ENCODE peak calls at places on chromosomes 12 and 14, in ten cellular contexts. G is fibroblast of villous mesenchyme; M is lung; L is CD8-positive, alpha-beta T cell; W is kidney epithelial cell; Z is fibroblast of the aortic adventitia; S is sigmoid colon; X is AG09309; Q is pancreas; D is left ventricle myocardium inferior. T is an unnamed sample.

GRCh38 chr12:93107514-93107942 is 178.4 kb upstream of the EEA1 start:
- DNase-seq in G (peak), M (no peak), L (no peak), W (no peak), Z (no peak), S (no peak), X (no peak), Q (no peak), D (no peak), T (no peak)

GRCh38 chr12:113161415-113162016 is 12.0 kb downstream of the CFAP73 start:
- DNase-seq in G (no peak), M (no peak), L (no peak), W (no peak), Z (no peak), S (no peak), X (no peak), Q (no peak), D (no peak), T (no peak)

GRCh38 chr12:110198386-110198785 is 74.2 kb downstream of the IFT81 start:
- DNase-seq in G (peak), M (no peak), L (no peak), W (no peak), Z (no peak), S (no peak), X (no peak), Q (no peak), D (no peak), T (no peak)

GRCh38 chr14:67738740-67739504 is 37.2 kb downstream of the RDH12 start:
- DNase-seq in G (peak), M (peak), L (no peak), W (peak), Z (peak), S (peak), X (peak), Q (peak), D (peak), T (peak)

GRCh38 chr12:93819048-93819491 is 141.9 kb downstream of the CRADD start:
- DNase-seq in G (peak), M (peak), L (no peak), W (no peak), Z (peak), S (peak), X (no peak), Q (no peak), D (peak), T (peak)

GRCh38 chr12:118980407-118981014 is 830 bp upstream of the SRRM4 start:
- DNase-seq in G (no peak), M (no peak), L (no peak), W (no peak), Z (no peak), S (no peak), X (no peak), Q (no peak), D (no peak), T (no peak)

GRCh38 chr12:43805149-43805856 is 814 bp downstream of the TWF1 start:
- DNase-seq in G (peak), M (no peak), L (no peak), W (no peak), Z (peak), S (no peak), X (no peak), Q (no peak), D (no peak), T (no peak)

GRCh38 chr12:79344855-79345840 is 345.6 kb downstream of the PAWR start:
- DNase-seq in G (peak), M (no peak), L (no peak), W (peak), Z (peak), S (no peak), X (no peak), Q (no peak), D (no peak), T (no peak)

GRCh38 chr14:68291820-68292219 is 472.2 kb downstream of the RAD51B start:
- DNase-seq in G (no peak), M (no peak), L (no peak), W (no peak), Z (no peak), S (no peak), X (no peak), Q (no peak), D (no peak), T (no peak)

GRCh38 chr14:41062826-41063225 is 543.9 kb upstream of the LRFN5 start:
- DNase-seq in G (no peak), M (no peak), L (no peak), W (peak), Z (no peak), S (no peak), X (no peak), Q (no peak), D (no peak), T (no peak)

GRCh38 chr14:67674139-67674479 is 323 bp downstream of the VTI1B start:
- DNase-seq in G (peak), M (peak), L (peak), W (no peak), Z (peak), S (peak), X (no peak), Q (peak), D (peak), T (peak)

DNA sequence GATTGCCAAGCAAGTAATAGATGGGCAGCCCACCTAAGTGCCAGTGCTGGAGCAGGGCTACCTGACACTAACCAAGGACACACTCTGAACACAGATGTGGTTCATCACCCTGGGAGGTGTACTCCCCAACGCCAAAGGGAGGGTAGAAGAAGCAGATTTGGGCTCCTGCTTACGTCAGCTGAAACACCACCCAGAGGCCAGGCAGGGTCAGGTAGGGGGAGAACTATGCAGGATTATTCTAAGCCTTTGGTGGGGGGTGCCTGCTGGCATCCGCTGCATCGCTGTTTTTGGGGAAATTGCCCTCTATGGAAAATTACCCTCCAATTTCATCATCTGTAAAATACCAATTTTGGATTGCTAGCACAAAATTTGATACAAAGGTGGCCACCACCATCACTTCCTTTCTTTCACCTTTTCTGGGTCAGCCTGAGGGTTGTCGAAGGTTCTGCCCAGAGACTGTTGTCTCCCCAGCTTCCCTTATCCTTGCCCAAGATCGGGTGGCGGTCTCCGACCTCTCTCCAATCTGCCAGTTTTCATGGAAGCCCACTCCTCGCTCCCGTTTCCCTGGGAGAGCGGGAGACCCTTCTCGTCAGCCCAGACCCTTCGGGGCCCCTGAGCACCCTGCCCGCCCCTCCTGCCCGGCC is 535 bp downstream of the BIN2 start:
- DNase-seq in G (no peak), M (no peak), L (peak), W (no peak), Z (no peak), S (no peak), X (no peak), Q (no peak), D (no peak), T (no peak)
- H3K4me3 ChIP-seq in G (no peak), M (peak), L (peak), W (no peak), Z (no peak), S (peak), X (no peak), Q (no peak), D (peak), T (peak)

DNA sequence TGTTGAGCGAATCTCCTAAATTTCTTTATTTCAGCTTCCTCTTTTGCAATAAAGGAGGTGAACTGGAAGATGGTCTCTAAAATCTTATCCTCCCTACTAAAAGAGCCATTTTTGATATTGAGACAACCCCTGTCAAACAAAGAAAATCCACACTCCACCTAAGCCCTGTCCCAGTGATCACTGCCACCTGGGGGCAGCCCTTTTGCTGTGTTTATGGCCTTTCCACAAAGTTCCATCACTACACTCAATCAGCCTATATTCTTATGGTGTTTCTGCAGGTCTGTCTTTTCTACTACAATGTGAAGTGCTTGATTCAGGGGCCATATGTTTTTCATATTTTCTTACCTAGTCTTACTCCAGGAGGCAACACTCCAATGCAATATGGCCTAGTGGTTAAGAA is 163.7 kb downstream of the BMP4 start:
- DNase-seq in G (no peak), M (no peak), L (no peak), W (no peak), Z (no peak), S (no peak), X (no peak), Q (no peak), D (no peak), T (no peak)
- TF ChIP-seq CTCF in G (peak), M (no peak), L (no peak), W (no peak), Z (peak), S (no peak), X (peak), Q (no peak), D (no peak), T (no peak)

DNA sequence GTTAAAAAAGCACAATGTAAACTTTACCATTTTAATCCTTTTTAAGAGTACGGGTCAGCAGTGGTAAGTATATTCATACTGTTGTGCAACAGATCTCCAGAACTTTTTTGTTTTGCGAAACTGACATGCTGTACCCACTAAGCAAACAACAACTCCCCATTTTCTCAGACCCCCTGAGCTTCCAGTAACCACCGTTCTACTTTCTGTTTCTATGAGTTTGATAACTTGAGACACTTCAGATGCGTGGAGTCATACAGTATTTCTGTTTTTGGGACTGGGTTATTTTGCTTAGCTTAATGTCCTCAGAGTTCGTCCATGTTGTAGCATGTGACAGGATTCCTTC is 38.0 kb downstream of the CHST11 start:
- DNase-seq in G (peak), M (no peak), L (no peak), W (no peak), Z (peak), S (no peak), X (no peak), Q (no peak), D (no peak), T (no peak)
- H3K4me3 ChIP-seq in G (peak), M (no peak), L (peak), W (no peak), Z (peak), S (no peak), X (peak), Q (no peak), D (peak), T (no peak)

DNA sequence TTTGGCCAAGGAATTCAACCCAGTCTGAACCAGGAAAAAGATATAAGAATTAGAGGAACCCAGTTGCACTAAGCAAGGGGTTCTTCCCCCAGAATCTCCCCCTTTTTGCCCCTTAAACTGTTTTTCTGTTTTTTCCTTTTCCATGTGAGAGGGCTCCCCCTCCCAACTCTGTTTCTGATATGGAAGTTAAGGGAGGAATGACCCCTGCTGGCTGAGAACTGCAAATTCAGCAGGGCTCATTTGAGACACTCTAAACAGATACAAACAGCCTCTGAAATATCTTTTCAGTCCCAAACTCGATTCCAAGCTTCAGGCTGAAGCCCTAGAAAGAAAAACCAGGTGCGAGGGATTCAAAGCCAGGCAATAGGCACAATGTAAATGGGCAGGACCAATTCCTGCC is 132.7 kb downstream of the SLC41A2 start:
- DNase-seq in G (peak), M (no peak), L (no peak), W (no peak), Z (no peak), S (no peak), X (no peak), Q (no peak), D (no peak), T (no peak)
- TF ChIP-seq CTCF in G (peak), M (no peak), L (no peak), W (no peak), Z (peak), S (no peak), X (peak), Q (no peak), D (no peak), T (no peak)

DNA sequence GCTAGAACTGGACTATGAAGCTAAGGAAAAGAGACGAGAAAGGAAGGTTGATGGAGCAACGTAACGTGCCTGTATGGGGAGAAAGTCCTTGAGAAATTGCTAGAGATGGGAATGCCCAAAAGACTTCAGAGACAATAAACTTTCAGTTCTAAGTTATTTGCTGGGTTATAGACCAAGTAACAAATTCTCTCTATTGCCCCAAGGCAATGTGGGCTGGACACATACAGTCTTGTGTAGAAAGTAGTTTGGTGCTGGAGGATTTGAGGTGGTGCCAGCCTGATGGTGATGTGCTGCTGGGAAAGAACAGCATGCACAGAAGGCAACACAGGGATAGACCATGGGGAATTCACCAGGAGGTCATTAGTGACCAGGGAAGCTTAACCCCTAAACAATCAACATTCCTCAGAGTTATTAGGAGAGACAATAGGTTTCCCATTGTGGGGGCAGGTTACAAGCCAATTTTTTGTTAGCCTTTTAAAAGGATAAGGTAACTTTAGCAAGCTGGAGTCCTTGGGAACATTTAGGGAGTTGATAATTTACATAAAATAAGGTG is 61.6 kb downstream of the LMNTD1 start:
- DNase-seq in G (no peak), M (no peak), L (no peak), W (no peak), Z (no peak), S (no peak), X (no peak), Q (no peak), D (no peak), T (no peak)
- H3K4me3 ChIP-seq in G (no peak), M (no peak), L (no peak), W (no peak), Z (no peak), S (no peak), X (no peak), Q (no peak), D (no peak), T (no peak)

DNA sequence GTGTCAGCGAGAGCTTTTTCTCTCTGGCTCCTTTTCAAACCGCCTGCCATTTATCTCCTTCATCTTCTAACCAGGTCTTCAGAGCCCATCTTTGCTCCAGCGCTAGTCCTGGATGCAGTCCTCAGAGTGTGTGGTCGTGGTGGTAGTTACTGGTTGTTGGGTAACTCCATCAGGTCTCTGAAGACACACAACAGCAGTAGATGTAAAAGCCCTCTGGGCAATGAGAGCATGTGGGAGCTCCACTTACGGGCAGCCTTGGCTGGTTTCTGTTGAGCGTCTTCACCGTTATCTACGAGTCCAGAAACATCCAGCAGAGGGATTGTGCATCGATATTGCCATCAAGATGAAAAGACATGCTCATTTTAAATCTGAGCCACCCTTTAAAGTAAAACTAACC is 61.2 kb downstream of the FBXL14 start:
- DNase-seq in G (no peak), M (no peak), L (peak), W (no peak), Z (peak), S (no peak), X (no peak), Q (no peak), D (no peak), T (no peak)
- TF ChIP-seq CTCF in G (peak), M (no peak), L (no peak), W (no peak), Z (peak), S (no peak), X (no peak), Q (no peak), D (no peak), T (no peak)

DNA sequence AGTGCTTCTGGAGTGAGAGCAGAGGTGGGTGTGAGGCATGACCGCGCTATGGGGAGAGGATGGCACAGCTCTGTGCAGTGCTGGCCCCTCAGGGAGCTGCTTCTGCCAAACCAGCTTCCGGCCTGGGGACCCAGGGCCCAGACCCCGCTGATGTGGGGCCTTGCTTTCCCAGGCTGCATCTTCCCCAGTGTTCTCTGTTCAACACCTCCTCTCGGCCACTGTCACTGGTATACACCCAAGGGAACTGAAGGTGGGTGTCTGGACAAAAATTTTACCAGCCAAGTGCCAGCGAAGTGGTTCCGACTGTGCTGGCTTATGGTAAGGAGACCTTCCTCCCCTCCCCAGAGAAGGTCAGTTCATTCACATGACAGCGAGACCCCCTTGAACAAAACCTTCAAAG is 179.1 kb downstream of the AACS start:
- DNase-seq in G (no peak), M (no peak), L (no peak), W (no peak), Z (no peak), S (no peak), X (no peak), Q (no peak), D (no peak), T (no peak)
- H3K4me3 ChIP-seq in G (no peak), M (no peak), L (no peak), W (no peak), Z (no peak), S (no peak), X (no peak), Q (no peak), D (no peak), T (no peak)